ENCODE peak calls at places on chromosomes 13 and 19, in seven cellular contexts. One of them, this sample, is unnamed. For H3K4me1, the result is how much of the 10 kb centered on the place peaks cover.

GRCh38 chr19:6235031-6235951 is 44.5 kb downstream of the MLLT1 start:
- DNase-seq in CD8-positive, alpha-beta memory T cell: no peak
- DNase-seq in lung: no peak
- DNase-seq in hepatocyte: no peak
- DNase-seq in breast epithelium: no peak
- DNase-seq in heart right ventricle: no peak
- DNase-seq in fibroblast of lung: no peak
- DNase-seq in this sample: no peak

GRCh38 chr19:45103625-45104319 is 10.8 kb downstream of the PPP1R37 start:
- DNase-seq in CD8-positive, alpha-beta memory T cell: no peak
- DNase-seq in lung: no peak
- DNase-seq in hepatocyte: peak
- DNase-seq in breast epithelium: no peak
- DNase-seq in heart right ventricle: peak
- DNase-seq in fibroblast of lung: no peak
- DNase-seq in this sample: no peak

GRCh38 chr13:81171065-81171647 is 830.2 kb upstream of the SPRY2 start:
- DNase-seq in CD8-positive, alpha-beta memory T cell: no peak
- DNase-seq in lung: no peak
- DNase-seq in hepatocyte: peak
- DNase-seq in breast epithelium: no peak
- DNase-seq in heart right ventricle: no peak
- DNase-seq in fibroblast of lung: peak
- DNase-seq in this sample: no peak

GRCh38 chr19:32268381-32268780 is 77.0 kb upstream of the ZNF507 start:
- DNase-seq in CD8-positive, alpha-beta memory T cell: no peak
- DNase-seq in lung: no peak
- DNase-seq in hepatocyte: no peak
- DNase-seq in breast epithelium: no peak
- DNase-seq in heart right ventricle: no peak
- DNase-seq in fibroblast of lung: no peak
- DNase-seq in this sample: no peak

GRCh38 chr13:43445651-43446050 is 341.1 kb downstream of the ENOX1 start:
- DNase-seq in CD8-positive, alpha-beta memory T cell: no peak
- DNase-seq in lung: no peak
- DNase-seq in hepatocyte: no peak
- DNase-seq in breast epithelium: no peak
- DNase-seq in heart right ventricle: no peak
- DNase-seq in fibroblast of lung: no peak
- DNase-seq in this sample: no peak

GRCh38 chr19:28505933-28506332 is 707.0 kb downstream of the UQCRFS1 start:
- DNase-seq in CD8-positive, alpha-beta memory T cell: no peak
- DNase-seq in lung: no peak
- DNase-seq in hepatocyte: no peak
- DNase-seq in breast epithelium: no peak
- DNase-seq in heart right ventricle: no peak
- DNase-seq in fibroblast of lung: no peak
- DNase-seq in this sample: no peak

GRCh38 chr13:51000576-51001260 is 91.1 kb downstream of the RNASEH2B start:
- DNase-seq in CD8-positive, alpha-beta memory T cell: no peak
- DNase-seq in lung: no peak
- DNase-seq in hepatocyte: no peak
- DNase-seq in breast epithelium: no peak
- DNase-seq in heart right ventricle: no peak
- DNase-seq in fibroblast of lung: peak
- DNase-seq in this sample: peak

GRCh38 chr19:31678421-31678820 is 329.2 kb upstream of the TSHZ3 start:
- DNase-seq in CD8-positive, alpha-beta memory T cell: no peak
- DNase-seq in lung: no peak
- DNase-seq in hepatocyte: no peak
- DNase-seq in breast epithelium: no peak
- DNase-seq in heart right ventricle: no peak
- DNase-seq in fibroblast of lung: peak
- DNase-seq in this sample: peak

GRCh38 chr13:95643471-95643813 is 1.1 kb downstream of the DZIP1 start:
- DNase-seq in CD8-positive, alpha-beta memory T cell: no peak
- DNase-seq in lung: no peak
- DNase-seq in hepatocyte: peak
- DNase-seq in breast epithelium: no peak
- DNase-seq in heart right ventricle: no peak
- DNase-seq in fibroblast of lung: peak
- DNase-seq in this sample: no peak

GRCh38 chr13:72983085-72983768 is 75.6 kb upstream of the KLF5 start:
- DNase-seq in CD8-positive, alpha-beta memory T cell: no peak
- DNase-seq in lung: peak
- DNase-seq in hepatocyte: peak
- DNase-seq in breast epithelium: no peak
- DNase-seq in heart right ventricle: no peak
- DNase-seq in fibroblast of lung: peak
- DNase-seq in this sample: no peak

GRCh38 chr19:42850981-42851717 is 28.4 kb downstream of the PSG1 start:
- DNase-seq in CD8-positive, alpha-beta memory T cell: no peak
- DNase-seq in lung: no peak
- DNase-seq in hepatocyte: no peak
- DNase-seq in breast epithelium: no peak
- DNase-seq in heart right ventricle: peak
- DNase-seq in fibroblast of lung: peak
- DNase-seq in this sample: peak

GRCh38 chr13:99663185-99663825 is 162.0 kb downstream of the TM9SF2 start:
- DNase-seq in CD8-positive, alpha-beta memory T cell: no peak
- DNase-seq in lung: no peak
- DNase-seq in hepatocyte: no peak
- DNase-seq in breast epithelium: no peak
- DNase-seq in heart right ventricle: no peak
- DNase-seq in fibroblast of lung: no peak
- DNase-seq in this sample: peak

GRCh38 chr19:15828121-15828620 is 12.7 kb upstream of the OR10H1 start:
- DNase-seq in CD8-positive, alpha-beta memory T cell: no peak
- DNase-seq in lung: no peak
- DNase-seq in hepatocyte: no peak
- DNase-seq in breast epithelium: no peak
- DNase-seq in heart right ventricle: no peak
- DNase-seq in fibroblast of lung: no peak
- DNase-seq in this sample: no peak

GRCh38 chr19:5093297-5093858 is 124.5 kb downstream of the KDM4B start:
- DNase-seq in CD8-positive, alpha-beta memory T cell: no peak
- DNase-seq in lung: no peak
- DNase-seq in hepatocyte: no peak
- DNase-seq in breast epithelium: no peak
- DNase-seq in heart right ventricle: peak
- DNase-seq in fibroblast of lung: no peak
- DNase-seq in this sample: no peak

GRCh38 chr19:58558066-58558622 is at the start of gene UBE2M:
- DNase-seq in CD8-positive, alpha-beta memory T cell: peak
- DNase-seq in lung: peak
- DNase-seq in hepatocyte: peak
- DNase-seq in breast epithelium: no peak
- DNase-seq in heart right ventricle: peak
- DNase-seq in fibroblast of lung: peak
- DNase-seq in this sample: no peak

GRCh38 chr19:14416743-14417214 is 2.4 kb downstream of the DDX39A start:
- DNase-seq in CD8-positive, alpha-beta memory T cell: no peak
- DNase-seq in lung: no peak
- DNase-seq in hepatocyte: no peak
- DNase-seq in breast epithelium: no peak
- DNase-seq in heart right ventricle: no peak
- DNase-seq in fibroblast of lung: no peak
- DNase-seq in this sample: no peak
- H3K4me1 ChIP-seq in CD8-positive, alpha-beta memory T cell: half or more
- H3K4me1 ChIP-seq in lung: under half
- H3K4me1 ChIP-seq in hepatocyte: under half
- H3K4me1 ChIP-seq in breast epithelium: under half
- H3K4me1 ChIP-seq in heart right ventricle: under half
- H3K4me1 ChIP-seq in fibroblast of lung: under half
- H3K4me1 ChIP-seq in this sample: half or more

DNA sequence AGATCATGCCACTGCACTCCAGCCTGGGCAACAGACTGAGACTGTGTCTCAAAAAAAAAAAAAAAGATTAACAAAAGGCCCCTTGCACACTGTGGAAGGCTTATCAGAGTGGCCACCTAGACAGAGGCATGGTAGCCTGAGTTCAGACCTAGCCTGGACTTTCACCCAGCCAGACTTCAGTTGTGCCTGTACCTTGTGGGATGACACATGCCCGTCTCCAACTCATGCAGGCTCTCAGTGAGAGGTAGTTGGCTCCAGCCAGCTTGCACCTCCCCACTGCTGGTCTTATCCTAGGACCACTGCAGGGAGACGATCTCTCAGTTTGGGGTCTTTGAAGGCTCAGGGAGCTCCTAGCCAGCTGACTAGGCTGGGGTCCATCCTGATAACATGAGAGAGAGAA is 52.2 kb downstream of the GATAD2A start:
- DNase-seq in CD8-positive, alpha-beta memory T cell: no peak
- DNase-seq in lung: no peak
- DNase-seq in hepatocyte: no peak
- DNase-seq in breast epithelium: no peak
- DNase-seq in heart right ventricle: no peak
- DNase-seq in fibroblast of lung: no peak
- DNase-seq in this sample: no peak
- H3K4me1 ChIP-seq in CD8-positive, alpha-beta memory T cell: half or more
- H3K4me1 ChIP-seq in lung: under half
- H3K4me1 ChIP-seq in hepatocyte: under half
- H3K4me1 ChIP-seq in breast epithelium: under half
- H3K4me1 ChIP-seq in heart right ventricle: half or more
- H3K4me1 ChIP-seq in fibroblast of lung: under half
- H3K4me1 ChIP-seq in this sample: half or more

GRCh38 chr13:20356437-20356836 is 124.3 kb upstream of the GJB6 start:
- DNase-seq in CD8-positive, alpha-beta memory T cell: no peak
- DNase-seq in lung: no peak
- DNase-seq in hepatocyte: no peak
- DNase-seq in breast epithelium: no peak
- DNase-seq in heart right ventricle: no peak
- DNase-seq in fibroblast of lung: peak
- DNase-seq in this sample: no peak
- H3K4me1 ChIP-seq in CD8-positive, alpha-beta memory T cell: under half
- H3K4me1 ChIP-seq in lung: under half
- H3K4me1 ChIP-seq in hepatocyte: under half
- H3K4me1 ChIP-seq in breast epithelium: under half
- H3K4me1 ChIP-seq in heart right ventricle: under half
- H3K4me1 ChIP-seq in fibroblast of lung: under half
- H3K4me1 ChIP-seq in this sample: under half

GRCh38 chr13:98571955-98572662 is 4.8 kb downstream of the STK24 start:
- DNase-seq in CD8-positive, alpha-beta memory T cell: no peak
- DNase-seq in lung: no peak
- DNase-seq in hepatocyte: peak
- DNase-seq in breast epithelium: no peak
- DNase-seq in heart right ventricle: no peak
- DNase-seq in fibroblast of lung: peak
- DNase-seq in this sample: no peak
- H3K4me1 ChIP-seq in CD8-positive, alpha-beta memory T cell: half or more
- H3K4me1 ChIP-seq in lung: under half
- H3K4me1 ChIP-seq in hepatocyte: under half
- H3K4me1 ChIP-seq in breast epithelium: under half
- H3K4me1 ChIP-seq in heart right ventricle: half or more
- H3K4me1 ChIP-seq in fibroblast of lung: under half
- H3K4me1 ChIP-seq in this sample: half or more

This sample was measured in esophagus muscularis mucosa.